ENCODE peak calls at places on chromosome 16, in five cellular contexts. K is HT1080, J is fibroblast of the aortic adventitia, B is HCT116, W is foreskin fibroblast. F is an unnamed sample.

GRCh38 chr16:73000020-73000906 is 47.7 kb downstream of the ZFHX3 start:
- DNase-seq in K (peak), J (peak), B (no peak), W (peak), F (no peak)

GRCh38 chr16:47928008-47928407 is 227.8 kb downstream of the ABCC12 start:
- DNase-seq in K (peak), J (no peak), B (peak), W (no peak), F (no peak)

GRCh38 chr16:84534815-84535214 is 30.4 kb upstream of the MEAK7 start:
- DNase-seq in K (no peak), J (no peak), B (no peak), W (no peak), F (no peak)

GRCh38 chr16:15775209-15775608 is 81.6 kb downstream of the MYH11 start:
- DNase-seq in K (no peak), J (peak), B (peak), W (no peak), F (peak)

GRCh38 chr16:24275413-24275812 is 19.3 kb downstream of the CACNG3 start:
- DNase-seq in K (no peak), J (no peak), B (no peak), W (no peak), F (no peak)

GRCh38 chr16:58548378-58548777 is 33.1 kb downstream of the SETD6 start:
- DNase-seq in K (no peak), J (no peak), B (no peak), W (no peak), F (no peak)

GRCh38 chr16:56539667-56540066 is 19.8 kb upstream of the BBS2 start:
- DNase-seq in K (no peak), J (no peak), B (no peak), W (no peak), F (no peak)

GRCh38 chr16:16797239-16797638 is 418.3 kb downstream of the NPIPA7 start:
- DNase-seq in K (no peak), J (no peak), B (no peak), W (no peak), F (no peak)

GRCh38 chr16:80375973-80376372 is 164.8 kb upstream of the DYNLRB2 start:
- DNase-seq in K (no peak), J (no peak), B (no peak), W (peak), F (no peak)

GRCh38 chr16:19718624-19718965 is 524 bp downstream of the IQCK start:
- DNase-seq in K (no peak), J (no peak), B (no peak), W (no peak), F (no peak)

GRCh38 chr16:51971184-51971583 is 575.8 kb downstream of the TOX3 start:
- DNase-seq in K (peak), J (peak), B (no peak), W (peak), F (peak)